ENCODE peak calls at places on chromosomes 3 and 15, in ten cellular contexts. N, M, R, A, U, X, B, T, C and H are unnamed samples.

GRCh38 chr15:85333132-85333831 is 47.1 kb upstream of the AKAP13 start:
- DNase-seq in N (no peak), M (no peak), R (no peak), A (no peak), U (no peak), X (no peak), B (no peak), T (no peak), C (no peak), H (no peak)

GRCh38 chr3:46931631-46932441 is 44.7 kb downstream of the CCDC12 start:
- DNase-seq in N (peak), M (no peak), R (peak), A (peak), U (no peak), X (peak), B (peak), T (no peak), C (no peak), H (peak)

GRCh38 chr3:103977417-103977816 is 1389.3 kb upstream of the ALCAM start:
- DNase-seq in N (no peak), M (no peak), R (no peak), A (no peak), U (no peak), X (no peak), B (no peak), T (no peak), C (no peak), H (no peak)

GRCh38 chr15:32657198-32657886 is 15.8 kb downstream of the SCG5 start:
- DNase-seq in N (peak), M (no peak), R (peak), A (no peak), U (no peak), X (no peak), B (no peak), T (no peak), C (no peak), H (no peak)

GRCh38 chr3:188807002-188807401 is 364.8 kb upstream of the TPRG1 start:
- DNase-seq in N (no peak), M (no peak), R (no peak), A (peak), U (no peak), X (no peak), B (no peak), T (no peak), C (no peak), H (no peak)

GRCh38 chr15:78131295-78132021 is at the start of gene CIB2:
- DNase-seq in N (peak), M (peak), R (peak), A (peak), U (peak), X (peak), B (peak), T (no peak), C (peak), H (peak)

GRCh38 chr3:143302638-143303171 is 183.1 kb downstream of the CHST2 start:
- DNase-seq in N (no peak), M (no peak), R (peak), A (peak), U (no peak), X (peak), B (peak), T (no peak), C (no peak), H (peak)

GRCh38 chr3:71441217-71441924 is 142.2 kb downstream of the FOXP1 start:
- DNase-seq in N (no peak), M (no peak), R (peak), A (no peak), U (no peak), X (no peak), B (no peak), T (no peak), C (no peak), H (peak)

GRCh38 chr3:48157950-48158376 is 30.3 kb downstream of the CDC25A start:
- DNase-seq in N (peak), M (peak), R (peak), A (peak), U (peak), X (no peak), B (peak), T (no peak), C (peak), H (peak)

GRCh38 chr3:59313365-59313764 is 263.5 kb upstream of the CFAP20DC start:
- DNase-seq in N (peak), M (peak), R (peak), A (peak), U (peak), X (no peak), B (peak), T (no peak), C (peak), H (peak)

GRCh38 chr3:156382458-156383346 is 172.2 kb downstream of the SSR3 start:
- DNase-seq in N (peak), M (peak), R (peak), A (peak), U (peak), X (no peak), B (peak), T (no peak), C (peak), H (no peak)